ENCODE peak calls at places on chromosomes 12 and 14, in four cellular contexts. S is PC-9, K is BE2C, F is mesothelial cell of epicardium. J is an unnamed sample.
A peak's percentile ranks its signal among the peaks of the same experiment; 100 is the strongest.

GRCh38 chr12:100793182-100793581 is 1.4 kb upstream of the ANO4 start:
- DNase-seq in S (no peak), K (no peak), F (no peak), J (no peak)

GRCh38 chr14:75317148-75317547 is 38.5 kb downstream of the FOS start:
- DNase-seq in S (no peak), F (no peak), K (no peak), J (no peak)

GRCh38 chr14:81710232-81710845 is 176.7 kb upstream of the SEL1L start:
- DNase-seq in F (no peak), K (peak; percentile 28), S (no peak), J (peak; percentile 31)

GRCh38 chr14:51258280-51258679 is 18.2 kb downstream of the TMX1 start:
- DNase-seq in K (no peak), F (no peak), S (no peak), J (no peak)

GRCh38 chr12:31204995-31205582 is 120.9 kb downstream of the SINHCAF start:
- DNase-seq in S (no peak), F (no peak), K (no peak), J (no peak)

GRCh38 chr12:125104978-125105377 is 39.7 kb downstream of the AACS start:
- DNase-seq in K (no peak), F (no peak), S (no peak), J (no peak)

GRCh38 chr12:13727707-13728147 is 253.7 kb downstream of the GRIN2B start:
- DNase-seq in K (no peak), S (no peak), F (no peak), J (no peak)

GRCh38 chr12:108180255-108181094 is 51.4 kb downstream of the WSCD2 start:
- DNase-seq in K (no peak), S (no peak), F (no peak), J (no peak)

GRCh38 chr12:77932216-77932615 is 101.5 kb downstream of the NAV3 start:
- DNase-seq in S (no peak), K (no peak), F (no peak), J (no peak)

GRCh38 chr12:102961488-102961801 is 4.0 kb downstream of the ASCL1 start:
- DNase-seq in S (no peak), F (no peak), K (no peak), J (no peak)

GRCh38 chr14:89206426-89206825 is 210.6 kb downstream of the FOXN3 start:
- DNase-seq in K (no peak), S (no peak), F (no peak), J (no peak)

GRCh38 chr12:112419269-112420133 is 754 bp downstream of the PTPN11 start:
- DNase-seq in S (peak; percentile 74), K (peak; percentile 53), F (peak; percentile 34), J (peak; percentile 51)

GRCh38 chr14:77609902-77610301 is 6.5 kb downstream of the SPTLC2 start:
- DNase-seq in K (no peak), S (no peak), F (no peak), J (no peak)

GRCh38 chr12:100554608-100555077 is 18.8 kb upstream of the GAS2L3 start:
- DNase-seq in S (peak; percentile 25), K (peak; percentile 54), F (no peak), J (peak; percentile 34)

GRCh38 chr14:35959835-35960234 is 133.7 kb downstream of the BRMS1L start:
- DNase-seq in F (no peak), K (no peak), S (no peak), J (no peak)

GRCh38 chr12:16891673-16892072 is 285.7 kb upstream of the LMO3 start:
- DNase-seq in F (no peak), S (no peak), K (no peak), J (no peak)

GRCh38 chr12:79344855-79345840 is 345.6 kb downstream of the PAWR start:
- DNase-seq in F (no peak), K (peak; percentile 28), S (peak; percentile 37), J (peak; percentile 35)

GRCh38 chr14:95432152-95433093 is 84.0 kb downstream of the SYNE3 start:
- DNase-seq in F (peak; percentile 40), K (peak; percentile 76), S (peak; percentile 11), J (peak; percentile 78)

GRCh38 chr14:100293497-100294212 is 12.6 kb downstream of the SLC25A29 start:
- DNase-seq in F (no peak), S (no peak), K (no peak), J (no peak)

GRCh38 chr14:100155049-100155621 is 4.3 kb downstream of the DEGS2 start:
- DNase-seq in S (peak; percentile 12), F (no peak), K (peak; percentile 56), J (peak; percentile 44)

GRCh38 chr12:130665753-130666152 is 50.3 kb downstream of the RIMBP2 start:
- DNase-seq in S (no peak), K (no peak), F (no peak), J (no peak)

GRCh38 chr12:40010899-40011774 is 94.7 kb downstream of the SLC2A13 start:
- DNase-seq in S (peak; percentile 17), K (peak; percentile 59), F (no peak), J (peak; percentile 38)

GRCh38 chr14:81766597-81766996 is 232.9 kb upstream of the SEL1L start:
- DNase-seq in K (no peak), S (no peak), F (no peak), J (no peak)

GRCh38 chr12:114360485-114360884 is 45.5 kb downstream of the TBX5 start:
- DNase-seq in F (no peak), S (no peak), K (no peak), J (no peak)

GRCh38 chr14:23118506-23119361 is at the start of gene CEBPE:
- DNase-seq in K (no peak), S (no peak), F (no peak), J (no peak)

GRCh38 chr14:89841855-89842254 is 112.7 kb downstream of the EFCAB11 start:
- DNase-seq in S (no peak), F (no peak), K (no peak), J (no peak)

GRCh38 chr14:37565550-37565949 is 29.5 kb downstream of the FOXA1 start:
- DNase-seq in K (no peak), F (no peak), S (no peak), J (no peak)

GRCh38 chr12:66118240-66118891 is 12.2 kb downstream of the LLPH start:
- DNase-seq in F (no peak), K (no peak), S (no peak), J (no peak)

GRCh38 chr12:124480469-124481256 is 86.7 kb downstream of the NCOR2 start:
- DNase-seq in S (peak; percentile 98), F (no peak), K (peak; percentile 87), J (no peak)

GRCh38 chr12:105355752-105356151 is 25.3 kb downstream of the C12orf75 start:
- DNase-seq in S (no peak), K (no peak), F (no peak), J (no peak)

GRCh38 chr12:101939306-101939705 is 61.9 kb downstream of the DRAM1 start:
- DNase-seq in K (no peak), S (no peak), F (no peak), J (no peak)

GRCh38 chr12:2277492-2278153 is 224.8 kb downstream of the CACNA1C start:
- DNase-seq in K (no peak), F (no peak), S (no peak), J (no peak)

GRCh38 chr12:46384451-46385301 is 12.1 kb upstream of the SLC38A2 start:
- DNase-seq in S (no peak), F (no peak), K (no peak), J (no peak)

GRCh38 chr12:46382974-46383653 is 10.5 kb upstream of the SLC38A2 start:
- DNase-seq in K (peak; percentile 97), S (peak; percentile 98), F (peak; percentile 94), J (peak; percentile 90)

GRCh38 chr12:46382425-46382973 is 9.9 kb upstream of the SLC38A2 start:
- DNase-seq in F (no peak), K (no peak), S (no peak), J (no peak)

GRCh38 chr12:46385439-46385838 is 12.9 kb upstream of the SLC38A2 start:
- DNase-seq in S (no peak), F (no peak), K (no peak), J (no peak)

GRCh38 chr12:46383654-46384450 is 11.3 kb upstream of the SLC38A2 start:
- DNase-seq in K (peak; percentile 71), F (no peak), S (peak; percentile 81), J (no peak)
- TF ChIP-seq CTCF in K (no peak), F (no peak), S (peak; percentile 6), J (no peak)

GRCh38 chr14:69673578-69674305 is 62.3 kb downstream of the SUSD6 start:
- DNase-seq in S (no peak), F (no peak), K (no peak), J (no peak)
- TF ChIP-seq CTCF in S (no peak), F (no peak), K (no peak), J (no peak)

GRCh38 chr14:54001189-54001878 is 44.7 kb upstream of the BMP4 start:
- DNase-seq in F (no peak), S (no peak), K (no peak), J (no peak)
- TF ChIP-seq CTCF in F (no peak), S (no peak), K (peak; percentile 25), J (no peak)

GRCh38 chr14:30064454-30064853 is 136.8 kb upstream of the PRKD1 start:
- DNase-seq in F (no peak), K (no peak), S (no peak), J (no peak)
- TF ChIP-seq CTCF in F (no peak), K (no peak), S (no peak), J (no peak)

GRCh38 chr14:104799657-104800599 is 973 bp upstream of the ZBTB42 start:
- DNase-seq in K (peak; percentile 80), S (peak; percentile 66), F (peak; percentile 65), J (peak; percentile 82)

GRCh38 chr14:104797112-104798044 is 1.8 kb upstream of the AKT1 start:
- DNase-seq in F (no peak), S (peak; percentile 8), K (peak; percentile 86), J (peak; percentile 65)

GRCh38 chr14:104798300-104799238 is 2.3 kb upstream of the ZBTB42 start:
- DNase-seq in S (no peak), K (no peak), F (no peak), J (no peak)

GRCh38 chr14:104800600-104801283 is at the start of gene ZBTB42:
- DNase-seq in K (peak; percentile 55), S (peak; percentile 79), F (peak; percentile 60), J (peak; percentile 67)

GRCh38 chr14:104799239-104799599 is 1.7 kb upstream of the ZBTB42 start:
- DNase-seq in S (no peak), K (no peak), F (no peak), J (no peak)
- TF ChIP-seq CTCF in S (no peak), K (no peak), F (no peak), J (no peak)